ENCODE peak calls at places on chromosomes 4 and X, in five cellular contexts. M, Q, I, B and S are unnamed samples.

GRCh38 chr4:55345054-55345453 is 988 bp upstream of the SRD5A3 start:
- DNase-seq in M (no peak), Q (no peak), I (no peak), B (no peak), S (no peak)

GRCh38 chrX:136168929-136169735 is 21.8 kb downstream of the FHL1 start:
- DNase-seq in M (peak), Q (no peak), I (peak), B (peak), S (no peak)

GRCh38 chr4:63563288-63564014 is 845.8 kb downstream of the TECRL start:
- DNase-seq in M (no peak), Q (no peak), I (no peak), B (peak), S (peak)

GRCh38 chr4:10326075-10326474 is 131.2 kb downstream of the ZNF518B start:
- DNase-seq in M (no peak), Q (no peak), I (no peak), B (no peak), S (no peak)

GRCh38 chr4:168558587-168558986 is 61.7 kb downstream of the PALLD start:
- DNase-seq in M (peak), Q (no peak), I (no peak), B (no peak), S (no peak)

GRCh38 chr4:147891476-147892115 is 159.7 kb downstream of the ARHGAP10 start:
- DNase-seq in M (no peak), Q (no peak), I (no peak), B (no peak), S (no peak)

GRCh38 chr4:76984788-76985211 is 35.2 kb downstream of the SEPTIN11 start:
- DNase-seq in M (peak), Q (peak), I (peak), B (peak), S (peak)

GRCh38 chr4:6087669-6088068 is 69.4 kb upstream of the C4orf50 start:
- DNase-seq in M (peak), Q (no peak), I (no peak), B (peak), S (no peak)

GRCh38 chr4:151098191-151098590 is 1.2 kb upstream of the RPS3A start:
- DNase-seq in M (no peak), Q (no peak), I (no peak), B (no peak), S (no peak)

GRCh38 chr4:185165605-185166063 is 22.6 kb downstream of the SLC25A4 start:
- DNase-seq in M (peak), Q (no peak), I (peak), B (no peak), S (peak)

GRCh38 chr4:118682928-118683327 is 2.3 kb upstream of the METTL14 start:
- DNase-seq in M (peak), Q (no peak), I (peak), B (no peak), S (peak)

GRCh38 chrX:132676102-132676501 is 187.3 kb upstream of the MBNL3 start:
- DNase-seq in M (no peak), Q (no peak), I (no peak), B (no peak), S (no peak)

GRCh38 chr4:93687304-93687703 is 141.2 kb upstream of the ATOH1 start:
- DNase-seq in M (no peak), Q (no peak), I (no peak), B (no peak), S (no peak)

GRCh38 chrX:112670290-112670689 is 9.4 kb downstream of the LHFPL1 start:
- DNase-seq in M (no peak), Q (no peak), I (no peak), B (no peak), S (no peak)

GRCh38 chr4:73855406-73855805 is 2.3 kb downstream of the PF4V1 start:
- DNase-seq in M (no peak), Q (no peak), I (no peak), B (no peak), S (no peak)

GRCh38 chrX:26146024-26146423 is 7.9 kb downstream of the MAGEB18 start:
- DNase-seq in M (no peak), Q (no peak), I (no peak), B (no peak), S (no peak)

GRCh38 chr4:185282968-185283367 is 73.6 kb downstream of the SNX25 start:
- DNase-seq in M (peak), Q (no peak), I (peak), B (no peak), S (no peak)

GRCh38 chr4:86367577-86367976 is 7.7 kb upstream of the MAPK10 start:
- DNase-seq in M (peak), Q (no peak), I (peak), B (no peak), S (no peak)

GRCh38 chrX:41085105-41085882 is at the start of gene USP9X:
- DNase-seq in M (peak), Q (peak), I (peak), B (peak), S (peak)

GRCh38 chr4:175071123-175071522 is 153.0 kb downstream of the ADAM29 start:
- DNase-seq in M (no peak), Q (no peak), I (no peak), B (no peak), S (no peak)

GRCh38 chr4:86512631-86513030 is 81.5 kb upstream of the PTPN13 start:
- DNase-seq in M (no peak), Q (no peak), I (no peak), B (no peak), S (no peak)

GRCh38 chr4:26342328-26343040 is 21.7 kb downstream of the RBPJ start:
- DNase-seq in M (peak), Q (no peak), I (peak), B (no peak), S (no peak)

GRCh38 chr4:145904413-145905177 is 34.0 kb downstream of the ZNF827 start:
- DNase-seq in M (peak), Q (no peak), I (no peak), B (no peak), S (no peak)

GRCh38 chrX:154540897-154541535 is 5.6 kb downstream of the G6PD start:
- DNase-seq in M (no peak), Q (peak), I (no peak), B (no peak), S (no peak)

GRCh38 chr4:186724861-186725419 is 1.3 kb upstream of the FAT1 start:
- DNase-seq in M (peak), Q (no peak), I (peak), B (no peak), S (peak)

GRCh38 chr4:132330994-132331393 is 818.1 kb upstream of the PCDH10 start:
- DNase-seq in M (no peak), Q (no peak), I (no peak), B (no peak), S (no peak)

GRCh38 chr4:13261486-13262257 is 222.5 kb downstream of the RAB28 start:
- DNase-seq in M (no peak), Q (no peak), I (no peak), B (peak), S (no peak)

GRCh38 chrX:1330605-1331004 is 6.0 kb upstream of the IL3RA start:
- DNase-seq in M (no peak), Q (peak), I (no peak), B (no peak), S (no peak)

GRCh38 chrX:1334854-1335253 is 1.7 kb upstream of the IL3RA start:
- DNase-seq in M (no peak), Q (peak), I (no peak), B (no peak), S (no peak)

GRCh38 chrX:1341531-1342179 is 5.1 kb downstream of the IL3RA start:
- DNase-seq in M (no peak), Q (peak), I (no peak), B (no peak), S (no peak)

DNA sequence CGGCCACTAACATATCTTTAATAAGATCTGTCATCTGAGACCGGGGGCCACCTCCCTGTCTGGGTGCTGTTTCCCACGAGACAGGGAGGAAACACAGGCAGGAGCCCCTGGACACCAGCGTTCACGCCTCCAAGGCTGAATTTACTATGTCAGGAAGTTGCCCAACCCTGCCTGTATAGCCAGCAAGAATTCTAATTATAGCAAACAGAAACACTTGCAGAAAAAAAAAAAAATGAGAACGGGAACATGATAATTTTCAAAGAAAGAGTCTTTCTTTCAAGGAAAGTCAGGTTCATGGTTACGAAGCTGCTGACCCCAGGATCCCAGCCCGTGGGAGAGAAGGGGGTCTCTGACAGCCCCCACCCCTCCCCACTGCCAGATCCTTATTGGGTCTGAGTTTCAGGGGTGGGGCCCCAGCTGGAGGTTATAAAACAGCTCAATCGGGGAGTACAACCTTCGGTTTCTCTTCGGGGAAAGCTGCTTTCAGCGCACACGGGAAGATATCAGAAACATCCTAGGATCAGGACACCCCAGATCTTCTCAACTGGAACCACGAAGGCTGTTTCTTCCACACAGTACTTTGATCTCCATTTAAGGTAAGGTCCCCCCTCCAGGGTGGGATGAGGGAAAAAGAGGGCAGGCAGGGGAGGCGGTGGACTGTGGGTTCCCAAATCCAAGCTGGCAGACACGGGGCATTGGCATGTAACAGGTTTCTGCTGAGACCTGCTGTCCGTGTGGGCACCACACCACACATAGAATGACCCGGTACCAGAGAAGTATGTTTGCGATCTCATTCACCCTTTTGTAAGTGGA is at the start of gene IL3RA:
- DNase-seq in M (peak), Q (peak), I (no peak), B (no peak), S (peak)
- H3K4me3 ChIP-seq in M (peak), Q (peak), I (peak), B (no peak), S (peak)

GRCh38 chr4:38060829-38061431 is 100.7 kb downstream of the PTTG2 start:
- DNase-seq in M (no peak), Q (no peak), I (peak), B (no peak), S (no peak)

GRCh38 chr4:38055566-38055965 is 95.4 kb downstream of the PTTG2 start:
- DNase-seq in M (no peak), Q (no peak), I (no peak), B (no peak), S (no peak)

GRCh38 chr4:38058186-38058585 is 98.0 kb downstream of the PTTG2 start:
- DNase-seq in M (no peak), Q (no peak), I (no peak), B (no peak), S (no peak)

GRCh38 chr4:38050560-38051350 is 90.6 kb downstream of the PTTG2 start:
- DNase-seq in M (peak), Q (no peak), I (no peak), B (no peak), S (no peak)

DNA sequence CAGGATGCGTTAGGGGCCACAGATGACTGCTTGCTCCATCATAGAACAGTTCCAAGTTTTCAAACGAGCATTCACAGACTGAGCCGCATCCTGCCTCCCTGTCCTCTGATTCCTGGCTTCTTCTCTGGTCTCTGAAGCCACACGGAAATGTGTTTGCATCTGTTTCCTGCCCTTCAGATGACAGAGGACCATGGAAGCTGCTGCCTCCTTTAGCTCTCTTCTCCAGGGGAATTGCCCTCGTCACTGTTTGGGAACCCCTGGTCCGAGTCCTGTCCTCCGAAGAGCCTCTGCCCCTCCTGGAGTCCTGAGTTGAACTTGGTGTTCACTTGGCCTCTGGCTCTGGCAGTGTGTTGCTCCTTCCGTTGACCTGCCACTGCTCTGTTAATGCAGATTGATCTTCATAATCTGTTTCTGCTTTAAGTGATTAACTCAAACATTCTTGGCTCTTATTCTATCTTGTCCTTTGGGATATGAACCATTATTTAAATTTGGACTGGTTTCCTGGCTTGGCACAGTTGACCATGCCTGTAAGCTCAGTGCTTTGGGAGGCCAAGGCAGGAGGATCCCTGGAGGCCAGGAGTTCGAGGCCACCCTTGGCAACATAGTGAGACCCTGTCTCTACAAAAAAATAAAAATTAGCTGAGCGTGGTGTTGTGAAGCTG is 96.0 kb downstream of the PTTG2 start:
- DNase-seq in M (no peak), Q (no peak), I (no peak), B (no peak), S (no peak)
- H3K9ac ChIP-seq in M (no peak), Q (no peak), I (no peak), B (no peak), S (no peak)

DNA sequence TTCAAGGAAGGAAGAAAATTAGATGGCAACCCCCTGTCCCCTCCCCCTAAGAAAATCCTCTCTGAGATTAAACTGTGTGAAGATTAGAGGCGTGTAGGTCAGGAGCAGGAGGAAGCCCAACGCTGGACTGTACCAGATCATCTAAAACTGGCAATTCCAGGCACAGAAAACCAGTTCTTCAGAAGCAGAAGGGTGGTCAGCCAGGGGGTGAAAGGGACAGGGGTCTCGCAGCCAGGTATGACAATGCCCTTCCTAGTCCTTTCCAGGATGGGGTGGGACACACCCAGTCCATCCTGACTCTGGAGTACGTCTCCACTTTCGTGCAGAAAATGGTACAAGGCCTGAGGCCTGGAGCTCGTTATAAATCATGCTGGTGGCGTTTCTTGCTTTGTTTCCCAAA is 3.3 kb upstream of the RHOH start:
- DNase-seq in M (no peak), Q (no peak), I (no peak), B (no peak), S (no peak)
- H3K4me3 ChIP-seq in M (no peak), Q (no peak), I (no peak), B (no peak), S (peak)

GRCh38 chrX:74949717-74950116 is 24.5 kb upstream of the NEXMIF start:
- DNase-seq in M (no peak), Q (no peak), I (no peak), B (no peak), S (no peak)
- H3K9ac ChIP-seq in M (no peak), Q (no peak), I (no peak), B (no peak), S (no peak)

DNA sequence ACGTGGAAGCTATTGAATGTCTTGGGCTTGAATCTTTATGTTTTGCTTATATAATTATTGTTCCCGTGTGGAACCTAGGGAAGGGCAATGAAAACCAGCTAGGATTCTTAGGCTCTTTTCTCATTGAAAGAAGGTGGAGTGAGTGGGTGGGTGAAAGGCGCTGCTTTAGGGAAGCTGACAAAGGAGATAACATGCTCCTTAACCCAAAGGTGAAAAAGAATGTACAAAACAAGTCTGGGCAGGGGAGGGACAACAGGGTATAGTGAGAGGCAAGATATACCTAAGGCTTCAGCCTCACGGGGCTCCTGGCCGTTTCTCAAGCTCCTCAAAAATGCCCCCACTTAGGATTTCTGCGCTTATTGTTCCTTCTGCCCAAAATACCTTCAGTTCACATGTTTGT is 1.8 kb downstream of the SH2D1A start:
- DNase-seq in M (no peak), Q (no peak), I (no peak), B (no peak), S (no peak)
- H3K4me3 ChIP-seq in M (no peak), Q (no peak), I (no peak), B (no peak), S (no peak)